ENCODE peak calls at places on chromosomes 5 and 9, in nine cellular contexts. B is sigmoid colon, T is vagina, G is stomach, D is breast epithelium, P is transverse colon, X is GM23338, I is H1, K is spleen. A is an unnamed sample.

GRCh38 chr5:124000558-124000957 is 488.6 kb downstream of the CSNK1G3 start:
- DNase-seq in B (no peak), T (no peak), G (no peak), D (no peak), P (no peak), X (no peak), I (no peak), K (no peak), A (no peak)

GRCh38 chr5:88602584-88602983 is 280.4 kb downstream of the MEF2C start:
- DNase-seq in B (no peak), T (no peak), G (no peak), D (no peak), P (peak), X (peak), I (peak), K (no peak), A (no peak)

GRCh38 chr5:10735569-10736255 is 25.3 kb downstream of the DAP start:
- DNase-seq in B (no peak), T (no peak), G (no peak), D (no peak), P (no peak), X (no peak), I (no peak), K (peak), A (no peak)

GRCh38 chr9:316382-316965 is 101.8 kb downstream of the DOCK8 start:
- DNase-seq in B (no peak), T (no peak), G (no peak), D (no peak), P (no peak), X (no peak), I (no peak), K (no peak), A (no peak)

GRCh38 chr5:137385064-137385463 is 114.1 kb downstream of the SPOCK1 start:
- DNase-seq in B (no peak), T (no peak), G (no peak), D (no peak), P (no peak), X (no peak), I (no peak), K (no peak), A (no peak)

GRCh38 chr9:125332527-125332926 is 70.9 kb downstream of the GAPVD1 start:
- DNase-seq in B (no peak), T (no peak), G (no peak), D (no peak), P (no peak), X (no peak), I (no peak), K (no peak), A (no peak)

GRCh38 chr5:98463676-98464075 is 309.8 kb upstream of the RGMB start:
- DNase-seq in B (no peak), T (no peak), G (no peak), D (no peak), P (no peak), X (no peak), I (no peak), K (no peak), A (no peak)

GRCh38 chr5:16521561-16522090 is 56.0 kb upstream of the ZNF622 start:
- DNase-seq in B (no peak), T (no peak), G (no peak), D (no peak), P (no peak), X (no peak), I (no peak), K (no peak), A (no peak)

GRCh38 chr9:69168709-69169217 is 5.3 kb upstream of the TJP2 start:
- DNase-seq in B (no peak), T (no peak), G (no peak), D (no peak), P (peak), X (peak), I (no peak), K (peak), A (no peak)

GRCh38 chr5:153523196-153523595 is 32.7 kb downstream of the GRIA1 start:
- DNase-seq in B (no peak), T (no peak), G (no peak), D (no peak), P (no peak), X (no peak), I (no peak), K (no peak), A (no peak)

GRCh38 chr5:32586251-32586642 is 890 bp downstream of the SUB1 start:
- DNase-seq in B (no peak), T (no peak), G (no peak), D (no peak), P (no peak), X (no peak), I (no peak), K (no peak), A (no peak)

GRCh38 chr5:33997331-33997983 is 10.4 kb downstream of the AMACR start:
- DNase-seq in B (peak), T (no peak), G (peak), D (peak), P (peak), X (peak), I (no peak), K (no peak), A (peak)

GRCh38 chr5:31029925-31030324 is 163.6 kb upstream of the CDH6 start:
- DNase-seq in B (no peak), T (no peak), G (no peak), D (no peak), P (no peak), X (peak), I (no peak), K (no peak), A (no peak)

GRCh38 chr5:72178910-72179815 is 71.9 kb downstream of the MAP1B start:
- DNase-seq in B (peak), T (no peak), G (no peak), D (peak), P (peak), X (peak), I (no peak), K (no peak), A (no peak)

GRCh38 chr5:149082271-149082670 is 19.4 kb upstream of the SH3TC2 start:
- DNase-seq in B (no peak), T (no peak), G (no peak), D (no peak), P (no peak), X (no peak), I (no peak), K (no peak), A (no peak)

GRCh38 chr5:60102961-60103683 is 209.6 kb upstream of the PDE4D start:
- DNase-seq in B (no peak), T (no peak), G (no peak), D (no peak), P (no peak), X (no peak), I (no peak), K (no peak), A (no peak)

GRCh38 chr9:98380065-98380681 is 124.7 kb upstream of the TBC1D2 start:
- DNase-seq in B (no peak), T (no peak), G (no peak), D (no peak), P (no peak), X (peak), I (peak), K (peak), A (no peak)

GRCh38 chr9:73805111-73805510 is 653.4 kb downstream of the ANXA1 start:
- DNase-seq in B (no peak), T (no peak), G (no peak), D (no peak), P (no peak), X (no peak), I (no peak), K (no peak), A (no peak)

GRCh38 chr5:151227918-151228447 is 4.1 kb upstream of the CCDC69 start:
- DNase-seq in B (no peak), T (no peak), G (no peak), D (no peak), P (no peak), X (no peak), I (no peak), K (no peak), A (no peak)

GRCh38 chr9:127027694-127028093 is 94.7 kb downstream of the ANGPTL2 start:
- DNase-seq in B (no peak), T (no peak), G (no peak), D (no peak), P (no peak), X (no peak), I (no peak), K (no peak), A (no peak)
- TF ChIP-seq POLR2AphosphoS5 in B (no peak), T (no peak), G (no peak), D (no peak), P (no peak), X (no peak), I (no peak), K (no peak), A (no peak)

DNA sequence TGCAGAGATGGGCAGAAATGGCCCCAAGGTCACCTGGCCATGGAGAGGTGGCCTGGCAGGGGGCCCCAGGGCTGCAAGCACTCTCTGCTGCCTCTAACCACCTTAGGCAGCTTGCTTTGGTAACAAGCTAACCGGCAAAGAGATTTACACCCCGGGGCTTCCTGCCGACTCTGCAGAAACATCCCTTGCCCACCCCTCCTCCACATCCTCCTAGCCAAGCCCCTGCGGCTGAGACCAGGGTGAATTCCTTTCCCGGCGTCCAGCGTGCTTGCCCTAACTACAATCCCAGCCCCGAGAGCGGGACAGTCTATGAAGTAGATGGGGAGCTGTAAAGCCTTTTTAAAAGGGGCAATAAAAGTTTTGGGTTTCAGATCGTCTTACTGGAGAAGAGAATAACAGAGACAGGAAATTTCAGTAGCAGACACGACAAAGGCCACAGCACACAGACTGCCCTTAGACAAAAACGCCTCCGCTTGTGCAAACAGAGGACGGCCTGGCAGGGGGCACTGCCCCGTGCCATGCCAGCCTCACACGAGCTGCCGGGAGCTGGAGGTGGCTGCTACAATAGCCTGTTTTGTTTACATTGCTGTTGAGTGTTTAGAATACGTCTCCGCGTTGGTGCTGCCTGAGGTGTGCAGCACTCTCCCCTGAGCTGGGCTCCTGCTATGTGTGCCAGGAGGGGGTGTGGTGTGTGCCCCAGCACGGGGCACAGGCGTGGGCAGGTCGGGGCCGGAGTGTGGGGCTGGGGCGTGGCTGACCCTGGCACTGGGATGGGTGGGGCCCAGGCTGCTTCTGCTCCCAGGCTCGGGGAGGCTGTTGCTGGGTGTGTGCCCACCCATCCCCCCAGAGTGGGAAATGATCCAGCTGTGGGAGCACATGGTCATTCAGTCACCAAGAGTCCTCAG is 15.3 kb downstream of the MYMK start:
- DNase-seq in B (no peak), T (no peak), G (peak), D (no peak), P (peak), X (peak), I (no peak), K (no peak), A (no peak)
- TF ChIP-seq POLR2AphosphoS5 in B (no peak), T (no peak), G (no peak), D (no peak), P (no peak), X (no peak), I (no peak), K (no peak), A (no peak)

GRCh38 chr9:77648458-77649108 is 461 bp upstream of the GNA14 start:
- DNase-seq in B (peak), T (no peak), G (peak), D (peak), P (peak), X (peak), I (no peak), K (peak), A (peak)
- TF ChIP-seq POLR2AphosphoS5 in B (no peak), T (peak), G (no peak), D (no peak), P (peak), X (no peak), I (no peak), K (no peak), A (no peak)

DNA sequence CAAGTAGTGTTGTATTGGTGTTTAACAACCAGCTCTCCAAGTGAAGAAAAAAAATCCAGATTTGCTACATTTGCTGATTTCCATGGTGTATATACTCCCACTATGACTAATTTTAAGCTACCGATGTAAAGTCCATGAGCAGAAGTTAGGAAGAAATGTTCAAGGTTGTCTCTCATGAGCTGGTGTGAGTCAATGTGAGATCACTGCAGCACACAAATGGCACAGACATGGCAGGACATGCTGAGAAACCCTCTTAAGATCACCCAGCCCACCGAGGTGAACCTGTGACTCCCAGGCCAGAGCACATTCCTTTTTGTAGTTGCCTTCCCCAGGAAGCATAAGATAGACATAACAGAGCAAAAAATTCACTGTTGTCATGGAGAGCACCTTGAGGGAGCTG is 36.3 kb downstream of the SLC44A1 start:
- DNase-seq in B (no peak), T (no peak), G (no peak), D (no peak), P (no peak), X (no peak), I (no peak), K (no peak), A (no peak)
- TF ChIP-seq POLR2AphosphoS5 in B (no peak), T (no peak), G (no peak), D (no peak), P (no peak), X (no peak), I (no peak), K (no peak), A (no peak)

DNA sequence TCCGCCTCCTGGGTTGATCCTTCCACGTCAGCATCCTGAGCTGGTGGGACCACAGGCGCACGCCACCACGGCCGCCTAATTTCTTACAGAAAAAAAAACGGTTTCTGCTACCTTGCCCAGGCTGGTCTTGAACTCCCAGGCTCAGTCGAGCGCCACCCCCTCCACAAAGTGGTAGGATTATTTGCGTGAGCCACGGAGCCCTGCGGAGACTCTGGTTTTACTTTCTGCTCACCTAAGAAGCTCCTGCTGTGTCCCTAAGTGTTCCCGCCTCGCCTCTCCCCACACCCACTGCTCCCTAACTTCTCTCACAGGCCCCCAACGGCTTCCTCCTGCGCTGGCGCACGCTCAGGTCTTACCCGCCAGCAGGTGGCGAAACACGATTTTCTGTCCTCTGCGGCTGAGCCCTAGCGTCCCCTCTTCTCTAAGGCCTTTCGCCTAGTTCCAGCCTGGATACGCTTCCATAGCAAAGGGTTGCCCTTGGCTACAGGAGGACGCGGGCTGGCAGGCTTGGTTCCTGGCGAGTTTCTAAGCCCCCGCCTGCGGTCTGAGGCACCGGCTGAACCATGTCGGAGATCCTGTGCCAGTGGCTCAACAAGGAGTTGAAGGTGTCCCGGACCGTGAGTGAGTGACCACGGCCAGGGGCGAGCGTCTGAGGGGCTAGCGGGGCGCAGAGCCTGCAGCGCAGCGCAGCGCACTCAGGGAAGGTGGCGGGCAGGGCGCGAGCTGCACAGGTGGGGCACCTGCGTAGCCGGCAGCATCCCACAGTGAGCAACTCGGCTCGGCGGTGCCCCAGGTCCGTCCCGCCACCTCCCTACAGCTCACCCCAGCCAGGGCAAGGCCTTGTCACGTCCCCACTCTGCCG is at the start of gene SPEF2:
- DNase-seq in B (peak), T (no peak), G (peak), D (peak), P (peak), X (peak), I (peak), K (peak), A (peak)
- TF ChIP-seq POLR2AphosphoS5 in B (no peak), T (peak), G (no peak), D (no peak), P (no peak), X (no peak), I (peak), K (peak), A (peak)

DNA sequence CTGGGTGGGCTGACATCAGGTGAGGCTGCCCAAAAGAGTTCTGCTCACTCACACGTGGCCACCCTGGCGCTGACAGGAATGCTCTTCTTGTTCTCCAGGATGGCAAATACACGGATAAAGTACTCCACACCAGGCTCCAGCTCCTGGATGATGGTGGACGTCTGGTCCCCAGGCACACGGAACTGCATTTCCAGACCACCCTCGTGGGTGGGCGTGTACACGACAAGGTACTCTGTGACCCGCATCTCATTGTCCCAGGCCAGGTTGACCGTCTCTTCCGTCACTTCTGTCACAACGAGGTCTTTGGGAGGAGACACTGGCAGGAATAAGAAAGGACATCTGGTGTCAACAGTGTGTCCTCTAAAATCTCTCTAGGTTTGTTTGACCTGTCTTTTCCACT is 33.8 kb downstream of the TNC start:
- DNase-seq in B (no peak), T (no peak), G (no peak), D (no peak), P (no peak), X (no peak), I (no peak), K (no peak), A (no peak)
- TF ChIP-seq POLR2AphosphoS5 in B (no peak), T (no peak), G (no peak), D (no peak), P (no peak), X (no peak), I (no peak), K (no peak), A (no peak)

GRCh38 chr5:965604-966344 is 42.8 kb upstream of the NKD2 start:
- DNase-seq in B (no peak), T (peak), G (no peak), D (no peak), P (no peak), X (no peak), I (no peak), K (peak), A (no peak)
- TF ChIP-seq POLR2AphosphoS5 in B (no peak), T (no peak), G (no peak), D (no peak), P (no peak), X (no peak), I (no peak), K (no peak), A (no peak)